ENCODE peak calls at places on chromosomes 16 and 17, in five cellular contexts. B is OCI-LY7; G is CD8-positive, alpha-beta T cell; Q is testis; J is A549. A is an unnamed sample.

GRCh38 chr16:57903656-57904055 is 67.3 kb downstream of the CNGB1 start:
- DNase-seq in Q (no peak), J (no peak), B (peak; percentile 28), G (no peak), A (no peak)

GRCh38 chr16:2236362-2237075 is at the start of gene DNASE1L2:
- DNase-seq in G (no peak), Q (no peak), J (no peak), B (no peak), A (no peak)

GRCh38 chr17:27420211-27420950 is 35.9 kb upstream of the KSR1 start:
- DNase-seq in B (no peak), Q (no peak), J (no peak), G (no peak), A (no peak)

GRCh38 chr17:49049265-49049664 is 52.1 kb downstream of the IGF2BP1 start:
- DNase-seq in G (no peak), B (no peak), Q (no peak), J (no peak), A (no peak)

GRCh38 chr17:62823111-62823895 is 15.2 kb upstream of the MARCHF10 start:
- DNase-seq in B (no peak), G (no peak), J (no peak), Q (peak; percentile 39), A (no peak)

GRCh38 chr16:27109666-27110523 is 43.2 kb downstream of the C16orf82 start:
- DNase-seq in G (peak; percentile 72), Q (peak; percentile 75), J (peak; percentile 44), B (peak; percentile 75), A (peak; percentile 75)

GRCh38 chr16:24670623-24671454 is 58.6 kb upstream of the TNRC6A start:
- DNase-seq in G (no peak), Q (peak; percentile 64), B (peak; percentile 7), J (peak; percentile 68), A (peak; percentile 76)

GRCh38 chr17:50883850-50884291 is 17.7 kb upstream of the TOB1 start:
- DNase-seq in B (peak; percentile 37), Q (no peak), J (no peak), G (no peak), A (no peak)

DNA sequence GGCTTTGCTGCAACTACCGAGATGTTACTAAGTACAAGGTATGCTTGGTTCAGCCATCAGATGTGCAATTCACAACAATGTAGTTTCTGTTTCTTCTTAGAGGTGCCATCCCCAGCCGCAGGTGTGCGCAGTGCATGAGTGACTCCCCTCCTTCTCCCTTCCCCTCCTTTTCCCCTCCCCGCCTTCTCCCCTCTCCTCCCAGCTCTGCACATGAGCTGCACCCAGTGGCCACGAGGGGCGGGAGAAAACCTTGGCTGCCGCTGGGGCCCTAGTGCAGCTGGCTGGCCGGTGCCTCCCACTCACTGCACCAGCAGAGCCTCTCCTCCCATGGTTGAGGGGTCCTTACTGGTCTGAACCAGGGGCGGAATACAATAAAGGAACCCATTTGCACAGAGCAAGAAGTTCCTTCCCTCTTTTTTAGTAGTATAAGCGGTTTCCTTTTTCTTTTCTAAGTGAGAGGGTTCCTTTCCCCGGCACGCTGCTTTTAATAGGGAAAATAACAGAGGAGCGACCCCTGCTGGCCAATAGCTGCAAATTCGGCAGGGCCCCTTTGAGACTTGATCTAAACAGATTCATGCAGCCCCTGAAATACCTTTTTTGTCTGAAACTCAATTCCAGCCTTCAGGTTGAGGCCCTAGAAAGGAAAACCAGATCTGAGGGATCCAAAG is 7.8 kb upstream of the CCL15 start:
- DNase-seq in B (peak; percentile 24), J (no peak), Q (peak; percentile 64), G (no peak), A (peak; percentile 57)
- H3K9me3 ChIP-seq in B (no peaks in the 10 kb centered on the region), J (peaks cover 10% of the 10 kb centered on the region), Q (no peaks in the 10 kb centered on the region), G (no peaks in the 10 kb centered on the region), A (no peaks in the 10 kb centered on the region)

DNA sequence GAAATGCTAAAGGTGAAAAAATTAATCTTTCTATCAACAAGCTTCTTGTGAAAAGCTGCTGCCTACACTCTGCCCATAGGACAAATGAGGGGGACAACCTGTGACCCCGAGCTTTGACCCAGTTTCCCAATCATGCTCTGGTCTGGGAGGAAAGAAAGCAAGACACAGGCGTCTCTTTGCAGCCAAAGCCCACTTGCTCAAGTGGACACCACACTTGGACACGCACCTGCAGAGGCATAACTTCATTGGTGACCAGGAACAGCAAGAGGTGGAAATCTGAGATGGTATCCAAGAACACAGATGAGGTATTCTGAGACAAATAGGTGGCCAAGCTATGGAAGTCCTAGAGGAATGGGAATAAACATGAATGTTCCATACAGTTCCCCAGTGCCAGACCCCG is 15.0 kb upstream of the FAAP100 start:
- DNase-seq in G (no peak), Q (no peak), J (no peak), B (no peak), A (no peak)
- H3K4me3 ChIP-seq in G (no peak overlapping the region), Q (no peak overlapping the region), J (peak overlapping the region; percentile 29), B (no peak overlapping the region), A (no peak overlapping the region)

GRCh38 chr16:35574011-35574410 is 2114.6 kb downstream of the TP53TG3F start:
- DNase-seq in J (no peak), B (no peak), G (no peak), Q (no peak), A (no peak)

GRCh38 chr16:35570946-35571345 is 2111.5 kb downstream of the TP53TG3F start:
- DNase-seq in G (no peak), Q (no peak), B (no peak), J (no peak), A (no peak)

GRCh38 chr16:35574454-35575431 is 2115.3 kb downstream of the TP53TG3F start:
- DNase-seq in J (no peak), B (no peak), G (no peak), Q (peak; percentile 33), A (no peak)

GRCh38 chr16:35573407-35573806 is 2114.0 kb downstream of the TP53TG3F start:
- DNase-seq in B (no peak), Q (no peak), G (no peak), J (no peak), A (no peak)

GRCh38 chr16:35572186-35572585 is 2112.8 kb downstream of the TP53TG3F start:
- DNase-seq in B (no peak), J (no peak), G (no peak), Q (no peak), A (no peak)
- H3K9me3 ChIP-seq in B (no peaks in the 10 kb centered on the region), J (no peaks in the 10 kb centered on the region), G (no peaks in the 10 kb centered on the region), Q (no peaks in the 10 kb centered on the region), A (no peaks in the 10 kb centered on the region)

GRCh38 chr16:63618896-63619295 is 1503.0 kb downstream of the CDH11 start:
- DNase-seq in J (no peak), B (no peak), Q (no peak), G (no peak), A (no peak)

GRCh38 chr16:63614421-63614820 is 1507.4 kb downstream of the CDH11 start:
- DNase-seq in Q (no peak), G (no peak), B (no peak), J (no peak), A (no peak)

GRCh38 chr16:63617047-63617989 is 1504.5 kb downstream of the CDH11 start:
- DNase-seq in G (no peak), B (no peak), J (no peak), Q (peak; percentile 23), A (peak; percentile 10)

GRCh38 chr16:63613701-63614100 is 1508.2 kb downstream of the CDH11 start:
- DNase-seq in G (no peak), J (peak; percentile 41), B (no peak), Q (no peak), A (no peak)

GRCh38 chr16:63617990-63618763 is 1503.7 kb downstream of the CDH11 start:
- DNase-seq in Q (peak; percentile 65), G (no peak), B (no peak), J (peak; percentile 20), A (peak; percentile 70)
- H3K4me3 ChIP-seq in Q (peak overlapping the region; percentile 59), G (no peak overlapping the region), B (no peak overlapping the region), J (peak overlapping the region; percentile 61), A (peak overlapping the region; percentile 53)

GRCh38 chr16:74807052-74807646 is 32.5 kb upstream of the FA2H start:
- DNase-seq in J (no peak), Q (no peak), G (no peak), B (no peak), A (no peak)
- H3K9me3 ChIP-seq in J (peaks cover 18% of the 10 kb centered on the region), Q (no peaks in the 10 kb centered on the region), G (no peaks in the 10 kb centered on the region), B (peaks cover 28% of the 10 kb centered on the region), A (no peaks in the 10 kb centered on the region)

DNA sequence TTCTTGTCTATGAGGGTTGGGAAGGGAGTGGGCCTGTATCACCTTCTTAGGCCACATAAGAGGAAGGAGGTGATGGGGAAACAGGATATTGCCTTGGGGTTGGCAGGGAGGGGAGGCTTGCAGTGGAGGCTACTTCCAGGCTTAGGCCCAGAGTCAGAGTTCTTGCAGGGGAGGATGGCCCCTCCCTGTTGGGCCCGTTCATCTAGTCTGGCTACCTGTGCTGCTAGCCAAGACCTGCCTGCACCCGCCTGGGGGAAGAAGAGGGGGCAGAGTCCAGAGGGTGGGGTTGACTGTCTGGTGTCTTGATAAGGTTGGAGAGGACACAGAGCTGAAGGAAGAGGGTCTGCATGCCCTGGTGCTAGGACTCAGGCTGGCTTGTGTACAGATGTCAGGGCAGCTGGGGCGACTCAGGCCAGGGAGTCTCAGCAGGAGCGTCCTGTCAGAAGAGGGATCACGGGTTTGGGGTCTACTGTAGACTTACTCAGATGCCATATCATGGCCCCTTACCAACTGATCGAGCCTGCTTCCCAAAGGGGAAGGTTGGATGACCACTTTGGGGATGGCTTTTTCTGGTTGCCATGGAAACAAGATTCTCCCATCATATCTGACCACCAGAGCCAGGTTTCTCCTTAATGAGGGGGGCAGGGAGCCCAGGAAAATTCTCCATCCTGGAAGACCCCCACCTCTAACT is 5.3 kb downstream of the KDM6B start:
- DNase-seq in Q (no peak), B (peak; percentile 57), G (no peak), J (no peak), A (no peak)
- H3K4me3 ChIP-seq in Q (no peak overlapping the region), B (peak overlapping the region; percentile 79), G (no peak overlapping the region), J (no peak overlapping the region), A (no peak overlapping the region)

DNA sequence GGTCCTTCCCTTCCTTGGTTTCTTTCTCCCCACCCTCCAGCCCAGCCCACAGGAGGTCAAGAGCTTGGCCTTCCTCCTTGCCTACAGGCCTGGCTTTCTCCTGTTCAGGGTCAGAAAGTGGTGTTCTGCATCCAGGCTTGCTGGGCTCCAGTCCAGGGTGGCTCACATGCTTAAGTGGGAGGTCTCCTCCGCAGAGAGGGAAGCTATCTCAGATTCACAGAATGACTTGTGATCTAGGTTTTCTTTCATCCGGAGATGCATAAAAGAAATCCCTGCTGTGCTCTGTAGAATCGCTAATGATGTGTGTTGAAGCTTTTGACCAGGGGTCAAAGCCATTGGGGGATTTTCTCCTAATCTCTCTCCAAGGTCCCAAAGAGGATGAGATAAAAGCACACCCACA is 382.3 kb upstream of the EEF2KMT start:
- DNase-seq in J (no peak), B (no peak), Q (peak; percentile 16), G (no peak), A (no peak)
- H3K9me3 ChIP-seq in J (no peaks in the 10 kb centered on the region), B (no peaks in the 10 kb centered on the region), Q (no peaks in the 10 kb centered on the region), G (no peaks in the 10 kb centered on the region), A (no peaks in the 10 kb centered on the region)

GRCh38 chr16:56633535-56633934 is 1.1 kb downstream of the MT1M start:
- DNase-seq in Q (no peak), G (no peak), B (no peak), J (no peak), A (no peak)
- H3K4me3 ChIP-seq in Q (no peak overlapping the region), G (no peak overlapping the region), B (no peak overlapping the region), J (no peak overlapping the region), A (no peak overlapping the region)

A was measured in SJCRH30.